ENCODE peak calls at places on chromosomes 11 and 22, in five cellular contexts. T is Kasumi-1; K is heart right ventricle; V is stimulated activated CD4-positive, alpha-beta T cell treated with anti-CD3 and anti-CD28 coated beads, Interleukin-12 subunit alpha, Interleukin-12 subunit beta, amount 100 ng/mL, for 4 hours; R is GM03348. L is an unnamed sample.

GRCh38 chr11:28606930-28607329 is 498.7 kb downstream of the METTL15 start:
- DNase-seq in V (no peak), K (no peak), R (peak), T (no peak), L (no peak)

GRCh38 chr11:47641585-47642098 is 717 bp downstream of the MTCH2 start:
- DNase-seq in K (no peak), V (no peak), R (peak), T (peak), L (no peak)

GRCh38 chr22:35315141-35315854 is 15.6 kb downstream of the TOM1 start:
- DNase-seq in V (no peak), R (no peak), K (peak), T (no peak), L (no peak)

GRCh38 chr11:134124660-134125451 is 56.0 kb downstream of the JAM3 start:
- DNase-seq in R (peak), V (no peak), K (peak), T (peak), L (no peak)

GRCh38 chr11:64638017-64638664 is 47.1 kb downstream of the SLC22A12 start:
- DNase-seq in K (no peak), R (no peak), V (no peak), T (no peak), L (no peak)

GRCh38 chr11:45872513-45873356 is 12.7 kb upstream of the MAPK8IP1 start:
- DNase-seq in V (no peak), R (peak), K (peak), T (peak), L (no peak)

GRCh38 chr11:126310229-126310991 is 6.5 kb downstream of the DCPS start:
- DNase-seq in V (peak), K (peak), R (peak), T (peak), L (no peak)

GRCh38 chr11:130180491-130180890 is 20.9 kb downstream of the ST14 start:
- DNase-seq in R (peak), V (no peak), T (no peak), K (no peak), L (no peak)

GRCh38 chr11:6418199-6418957 is 516 bp downstream of the APBB1 start:
- DNase-seq in R (peak), T (no peak), K (peak), V (no peak), L (no peak)

GRCh38 chr11:126655807-126656128 is 300.3 kb downstream of the ST3GAL4 start:
- DNase-seq in K (no peak), R (no peak), T (no peak), V (no peak), L (no peak)

GRCh38 chr11:6812391-6813005 is 13.0 kb upstream of the OR6A2 start:
- DNase-seq in T (peak), R (peak), K (no peak), V (peak), L (no peak)

GRCh38 chr11:78773077-78773476 is 198.4 kb upstream of the NARS2 start:
- DNase-seq in K (no peak), V (no peak), T (no peak), R (no peak), L (no peak)

GRCh38 chr11:1756024-1756561 is 5.7 kb upstream of the IFITM10 start:
- DNase-seq in K (peak), R (no peak), V (no peak), T (no peak), L (no peak)

GRCh38 chr22:45217345-45217744 is 23.3 kb downstream of the KIAA0930 start:
- DNase-seq in R (no peak), V (no peak), T (no peak), K (no peak), L (no peak)

GRCh38 chr11:29224739-29225384 is 792.0 kb downstream of the KCNA4 start:
- DNase-seq in T (no peak), R (no peak), K (no peak), V (no peak), L (no peak)

GRCh38 chr11:19345848-19346681 is 105.3 kb upstream of the E2F8 start:
- DNase-seq in T (no peak), R (peak), V (no peak), K (peak), L (peak)

GRCh38 chr11:91871791-91872190 is 352.8 kb upstream of the FAT3 start:
- DNase-seq in T (peak), K (no peak), V (no peak), R (no peak), L (no peak)

GRCh38 chr22:29470159-29470855 is 9.7 kb upstream of the NEFH start:
- DNase-seq in K (peak), V (peak), T (peak), R (peak), L (peak)

GRCh38 chr11:47415949-47416472 is 7.6 kb downstream of the SLC39A13 start:
- DNase-seq in R (peak), K (peak), T (no peak), V (no peak), L (no peak)